ENCODE peak calls at places on chromosomes 5 and 9, in five cellular contexts. H is WTC11; V is stimulated activated CD4-positive, alpha-beta T cell treated with anti-CD3 and anti-CD28 coated beads, Interleukin-4, amount 100 ng/mL, for 4 hours; L is iris pigment epithelial cell; E is cardiac fibroblast. T is an unnamed sample.

GRCh38 chr5:131795879-131796792 is 681 bp downstream of the FNIP1 start:
- DNase-seq in L (peak), V (peak), H (peak), E (peak), T (peak)

GRCh38 chr9:135379540-135380267 is 99.9 kb upstream of the PPP1R26 start:
- DNase-seq in H (no peak), E (no peak), V (no peak), L (no peak), T (no peak)

GRCh38 chr5:99379187-99379586 is 450.4 kb upstream of the CHD1 start:
- DNase-seq in E (no peak), V (no peak), H (no peak), L (no peak), T (no peak)

GRCh38 chr9:89486681-89487080 is 11.2 kb downstream of the SEMA4D start:
- DNase-seq in H (no peak), V (no peak), E (no peak), L (no peak), T (no peak)

GRCh38 chr5:150516011-150516410 is 8.1 kb downstream of the NDST1 start:
- DNase-seq in H (no peak), V (no peak), L (peak), E (peak), T (no peak)

GRCh38 chr9:33166263-33167083 is 663 bp downstream of the B4GALT1 start:
- DNase-seq in V (no peak), E (peak), L (peak), H (no peak), T (peak)

GRCh38 chr9:131654857-131655577 is 84.9 kb downstream of the RAPGEF1 start:
- DNase-seq in L (no peak), H (no peak), V (no peak), E (no peak), T (no peak)

GRCh38 chr9:113922160-113922559 is 46.1 kb downstream of the ZNF618 start:
- DNase-seq in V (no peak), H (no peak), E (no peak), L (peak), T (no peak)

GRCh38 chr9:110443146-110443877 is 105.6 kb upstream of the TXNDC8 start:
- DNase-seq in E (peak), H (no peak), L (peak), V (no peak), T (no peak)